ENCODE peak calls at places on chromosomes 5 and 9, in four cellular contexts. One of them, this sample, is unnamed. For H3K36me3, the result is how much of the 10 kb centered on the place peaks cover.

GRCh38 chr9:21993893-21994525 is at the start of gene CDKN2A:
- DNase-seq in body of pancreas: no peak
- DNase-seq in astrocyte: no peak
- DNase-seq in OCI-LY7: peak
- DNase-seq in this sample: no peak

GRCh38 chr5:40410231-40410861 is 269.4 kb upstream of the PTGER4 start:
- DNase-seq in OCI-LY7: no peak
- DNase-seq in body of pancreas: no peak
- DNase-seq in astrocyte: peak
- DNase-seq in this sample: no peak

GRCh38 chr9:87651431-87651830 is 74.5 kb upstream of the CTSL start:
- DNase-seq in OCI-LY7: no peak
- DNase-seq in astrocyte: no peak
- DNase-seq in body of pancreas: no peak
- DNase-seq in this sample: no peak

GRCh38 chr5:168978015-168978414 is 322.9 kb downstream of the SLIT3 start:
- DNase-seq in body of pancreas: no peak
- DNase-seq in OCI-LY7: no peak
- DNase-seq in astrocyte: peak
- DNase-seq in this sample: no peak

GRCh38 chr5:36688722-36689121 is 82.3 kb downstream of the SLC1A3 start:
- DNase-seq in astrocyte: no peak
- DNase-seq in body of pancreas: no peak
- DNase-seq in OCI-LY7: peak
- DNase-seq in this sample: no peak

GRCh38 chr9:75083188-75083976 is 4.6 kb downstream of the NMRK1 start:
- DNase-seq in body of pancreas: peak
- DNase-seq in OCI-LY7: no peak
- DNase-seq in astrocyte: no peak
- DNase-seq in this sample: no peak

GRCh38 chr9:114580609-114581193 is 6.9 kb upstream of the ATP6V1G1 start:
- DNase-seq in OCI-LY7: no peak
- DNase-seq in body of pancreas: no peak
- DNase-seq in astrocyte: no peak
- DNase-seq in this sample: no peak

GRCh38 chr9:18596920-18597319 is 123.0 kb downstream of the ADAMTSL1 start:
- DNase-seq in OCI-LY7: no peak
- DNase-seq in astrocyte: peak
- DNase-seq in body of pancreas: no peak
- DNase-seq in this sample: no peak

GRCh38 chr9:130493476-130493875 is 48.7 kb downstream of the ASS1 start:
- DNase-seq in body of pancreas: no peak
- DNase-seq in astrocyte: no peak
- DNase-seq in OCI-LY7: no peak
- DNase-seq in this sample: no peak

GRCh38 chr5:83564069-83564749 is 92.7 kb downstream of the VCAN start:
- DNase-seq in astrocyte: no peak
- DNase-seq in OCI-LY7: peak
- DNase-seq in body of pancreas: no peak
- DNase-seq in this sample: no peak

GRCh38 chr5:128494516-128494915 is 43.5 kb downstream of the FBN2 start:
- DNase-seq in astrocyte: no peak
- DNase-seq in body of pancreas: no peak
- DNase-seq in OCI-LY7: no peak
- DNase-seq in this sample: no peak

GRCh38 chr5:41747708-41748107 is 122.5 kb downstream of the OXCT1 start:
- DNase-seq in OCI-LY7: no peak
- DNase-seq in astrocyte: no peak
- DNase-seq in body of pancreas: no peak
- DNase-seq in this sample: no peak

GRCh38 chr5:134736173-134736812 is 2.1 kb upstream of the CAMLG start:
- DNase-seq in astrocyte: no peak
- DNase-seq in body of pancreas: no peak
- DNase-seq in OCI-LY7: peak
- DNase-seq in this sample: no peak

GRCh38 chr9:124800306-124801259 is 23.6 kb downstream of the OLFML2A start:
- DNase-seq in body of pancreas: peak
- DNase-seq in OCI-LY7: no peak
- DNase-seq in astrocyte: peak
- DNase-seq in this sample: no peak

GRCh38 chr5:161544350-161544765 is 2.2 kb downstream of the GABRB2 start:
- DNase-seq in astrocyte: peak
- DNase-seq in body of pancreas: peak
- DNase-seq in OCI-LY7: peak
- DNase-seq in this sample: no peak

GRCh38 chr5:127192150-127192549 is 98.4 kb upstream of the MEGF10 start:
- DNase-seq in astrocyte: no peak
- DNase-seq in OCI-LY7: no peak
- DNase-seq in body of pancreas: no peak
- DNase-seq in this sample: no peak

GRCh38 chr5:112784726-112785125 is 47.0 kb downstream of the APC start:
- DNase-seq in astrocyte: no peak
- DNase-seq in body of pancreas: peak
- DNase-seq in OCI-LY7: no peak
- DNase-seq in this sample: no peak

GRCh38 chr9:134606951-134607733 is 34.5 kb upstream of the COL5A1 start:
- DNase-seq in astrocyte: peak
- DNase-seq in OCI-LY7: peak
- DNase-seq in body of pancreas: no peak
- DNase-seq in this sample: no peak

GRCh38 chr5:143955140-143955539 is 143.2 kb downstream of the HMHB1 start:
- DNase-seq in astrocyte: peak
- DNase-seq in body of pancreas: no peak
- DNase-seq in OCI-LY7: no peak
- DNase-seq in this sample: no peak

GRCh38 chr5:134133213-134133994 is 18.9 kb downstream of the TCF7 start:
- DNase-seq in astrocyte: no peak
- DNase-seq in body of pancreas: peak
- DNase-seq in OCI-LY7: no peak
- DNase-seq in this sample: peak

GRCh38 chr5:137282216-137282615 is 216.9 kb downstream of the SPOCK1 start:
- DNase-seq in OCI-LY7: no peak
- DNase-seq in body of pancreas: no peak
- DNase-seq in astrocyte: peak
- DNase-seq in this sample: no peak

GRCh38 chr9:94837404-94837803 is 110.9 kb downstream of the AOPEP start:
- DNase-seq in OCI-LY7: no peak
- DNase-seq in body of pancreas: no peak
- DNase-seq in astrocyte: no peak
- DNase-seq in this sample: no peak

GRCh38 chr9:23006127-23006526 is 559.5 kb downstream of the DMRTA1 start:
- DNase-seq in OCI-LY7: no peak
- DNase-seq in astrocyte: no peak
- DNase-seq in body of pancreas: no peak
- DNase-seq in this sample: no peak

GRCh38 chr5:10729320-10730133 is 31.5 kb downstream of the DAP start:
- DNase-seq in body of pancreas: no peak
- DNase-seq in OCI-LY7: peak
- DNase-seq in astrocyte: no peak
- DNase-seq in this sample: no peak

GRCh38 chr9:110429453-110429852 is 91.8 kb upstream of the TXNDC8 start:
- DNase-seq in body of pancreas: no peak
- DNase-seq in astrocyte: no peak
- DNase-seq in OCI-LY7: no peak
- DNase-seq in this sample: no peak

GRCh38 chr5:135934939-135935338 is 19.8 kb downstream of the LECT2 start:
- DNase-seq in body of pancreas: no peak
- DNase-seq in astrocyte: peak
- DNase-seq in OCI-LY7: no peak
- DNase-seq in this sample: no peak

DNA sequence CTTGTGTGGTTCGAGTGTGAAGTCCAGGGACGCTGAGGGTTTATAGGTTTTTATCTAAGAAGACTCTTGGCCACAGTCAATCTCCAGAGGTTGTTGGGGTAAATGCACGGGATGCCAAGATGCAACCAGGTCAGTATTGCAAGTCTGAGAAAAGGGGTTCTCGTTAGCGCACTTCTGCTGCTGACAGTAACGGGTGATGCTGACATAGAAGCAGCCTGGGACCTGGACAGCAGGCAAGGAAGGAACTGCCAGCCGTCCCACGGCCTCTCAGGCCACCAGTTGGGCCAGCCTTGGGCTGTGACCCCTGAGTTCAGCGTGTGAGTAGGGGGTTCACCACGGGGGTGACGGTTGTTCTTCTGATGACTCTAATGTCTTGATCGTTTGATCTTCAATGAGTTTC is 39.0 kb downstream of the TENT4A start:
- DNase-seq in body of pancreas: no peak
- DNase-seq in astrocyte: no peak
- DNase-seq in OCI-LY7: no peak
- DNase-seq in this sample: peak
- H3K36me3 ChIP-seq in body of pancreas: under half
- H3K36me3 ChIP-seq in astrocyte: under half
- H3K36me3 ChIP-seq in OCI-LY7: half or more
- H3K36me3 ChIP-seq in this sample: half or more

DNA sequence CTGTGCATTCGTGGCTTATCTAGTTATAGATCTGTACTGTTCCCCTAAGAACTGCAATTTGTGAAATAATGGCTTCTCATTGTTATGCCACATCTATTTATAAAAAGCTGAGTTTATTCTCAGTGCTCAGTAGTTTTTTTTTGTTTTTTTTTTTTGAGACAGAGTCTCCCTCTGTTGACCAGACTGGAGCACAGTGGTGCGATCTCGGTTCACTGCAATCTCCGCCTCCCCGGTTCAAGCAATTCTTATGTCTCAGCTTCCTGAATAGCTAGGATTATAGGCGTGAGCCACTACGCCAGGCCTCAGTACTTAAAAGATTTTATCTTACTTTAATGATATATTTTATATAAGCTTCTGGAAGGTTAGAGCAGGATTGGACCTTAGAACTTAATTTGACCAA is 19.0 kb downstream of the SEC61B start:
- DNase-seq in astrocyte: no peak
- DNase-seq in OCI-LY7: peak
- DNase-seq in body of pancreas: no peak
- DNase-seq in this sample: no peak
- TF ChIP-seq CTCF in astrocyte: no peak
- TF ChIP-seq CTCF in OCI-LY7: peak
- TF ChIP-seq CTCF in body of pancreas: no peak
- TF ChIP-seq CTCF in this sample: no peak

DNA sequence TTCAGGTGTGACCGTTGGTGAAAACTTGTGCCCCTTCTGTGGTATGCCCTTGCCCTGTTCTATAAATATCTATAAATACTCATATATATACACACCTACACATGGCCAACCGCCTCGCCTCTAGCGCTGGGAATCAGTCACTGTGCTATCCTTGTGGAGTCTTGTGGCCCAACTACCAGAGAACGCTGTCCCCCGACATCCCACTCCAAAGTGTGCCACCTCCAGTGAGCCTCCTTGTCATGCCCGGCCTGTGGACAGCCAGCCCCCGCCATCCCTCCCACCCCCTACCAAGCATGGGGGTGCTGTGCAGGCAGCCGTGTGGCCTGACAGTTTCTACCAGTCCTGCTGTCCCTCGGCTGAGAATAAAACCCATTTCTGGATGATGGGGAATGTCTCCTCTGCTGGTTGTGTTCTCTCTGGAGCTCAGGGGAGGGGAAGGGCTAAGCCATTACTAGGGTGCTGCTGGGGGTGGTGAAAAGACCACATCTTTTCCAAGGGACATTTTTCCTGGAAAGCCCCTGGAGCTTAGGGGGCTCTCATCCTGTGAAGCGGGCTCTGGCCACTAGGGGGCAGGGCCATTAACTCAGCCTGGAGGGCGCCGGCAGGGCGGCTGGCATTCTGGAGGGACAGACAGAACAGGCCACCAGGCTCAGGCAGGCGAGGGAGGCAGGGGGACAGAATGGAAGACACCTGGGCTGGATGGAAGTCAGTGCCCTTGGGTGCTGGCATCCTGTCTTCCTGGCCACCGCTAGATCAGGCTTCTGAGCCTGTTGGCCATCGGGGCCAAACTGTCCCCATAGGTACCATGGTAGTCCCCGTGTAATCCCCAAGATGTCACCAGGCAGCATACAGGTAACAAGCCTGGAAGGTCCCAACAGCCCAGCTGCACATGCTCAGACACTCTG is 20.7 kb downstream of the GOLGA2 start:
- DNase-seq in body of pancreas: peak
- DNase-seq in astrocyte: no peak
- DNase-seq in OCI-LY7: peak
- DNase-seq in this sample: no peak
- H3K36me3 ChIP-seq in body of pancreas: under half
- H3K36me3 ChIP-seq in astrocyte: under half
- H3K36me3 ChIP-seq in OCI-LY7: under half
- H3K36me3 ChIP-seq in this sample: under half

GRCh38 chr5:59218424-59219045 is 635.7 kb downstream of the RAB3C start:
- DNase-seq in astrocyte: no peak
- DNase-seq in OCI-LY7: peak
- DNase-seq in body of pancreas: no peak
- DNase-seq in this sample: no peak
- TF ChIP-seq CTCF in astrocyte: peak
- TF ChIP-seq CTCF in OCI-LY7: peak
- TF ChIP-seq CTCF in body of pancreas: peak
- TF ChIP-seq CTCF in this sample: no peak

GRCh38 chr5:150131978-150132694 is 23.5 kb downstream of the PDGFRB start:
- DNase-seq in body of pancreas: no peak
- DNase-seq in astrocyte: no peak
- DNase-seq in OCI-LY7: no peak
- DNase-seq in this sample: no peak

GRCh38 chr5:150131461-150131860 is 24.2 kb downstream of the PDGFRB start:
- DNase-seq in OCI-LY7: no peak
- DNase-seq in body of pancreas: no peak
- DNase-seq in astrocyte: no peak
- DNase-seq in this sample: no peak

GRCh38 chr5:150134198-150134588 is 21.5 kb downstream of the PDGFRB start:
- DNase-seq in OCI-LY7: no peak
- DNase-seq in body of pancreas: no peak
- DNase-seq in astrocyte: no peak
- DNase-seq in this sample: no peak

GRCh38 chr5:150133581-150134197 is 22.0 kb downstream of the PDGFRB start:
- DNase-seq in OCI-LY7: no peak
- DNase-seq in body of pancreas: no peak
- DNase-seq in astrocyte: no peak
- DNase-seq in this sample: no peak

DNA sequence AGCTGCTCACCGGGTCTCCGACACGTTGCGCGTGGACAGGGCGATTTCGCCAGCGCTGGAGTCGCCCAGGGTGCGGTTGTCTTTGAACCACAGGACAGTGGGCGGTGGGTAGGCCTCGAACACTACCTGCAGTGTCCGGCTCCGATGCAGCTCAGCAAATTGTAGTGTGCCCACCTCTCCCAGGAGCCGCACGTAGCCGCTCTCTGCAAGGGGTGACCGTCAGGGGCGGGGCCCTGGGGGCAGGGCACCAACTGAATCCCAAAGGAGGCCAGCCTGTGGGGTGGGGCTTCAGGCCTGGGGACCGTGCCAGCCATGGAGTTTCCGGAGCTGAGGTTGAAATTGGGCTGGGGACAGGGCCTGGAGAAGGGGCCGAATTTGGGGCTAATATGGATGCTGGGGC is 22.9 kb downstream of the PDGFRB start:
- DNase-seq in astrocyte: no peak
- DNase-seq in OCI-LY7: no peak
- DNase-seq in body of pancreas: no peak
- DNase-seq in this sample: no peak
- H3K36me3 ChIP-seq in astrocyte: under half
- H3K36me3 ChIP-seq in OCI-LY7: under half
- H3K36me3 ChIP-seq in body of pancreas: under half
- H3K36me3 ChIP-seq in this sample: under half

This sample was measured in suprapubic skin.